ENCODE peak calls at places on chromosomes 3 and 15, in eight cellular contexts. I, G, V, B, N, T, K and E are unnamed samples.
A peak's percentile ranks its signal among the peaks of the same experiment; 100 is the strongest.

GRCh38 chr3:102466001-102466400 is 31.2 kb downstream of the ZPLD1 start:
- DNase-seq in I (no peak), B (no peak), N (no peak), K (peak; percentile 19), V (no peak), T (no peak), G (no peak), E (no peak)

GRCh38 chr15:67792250-67792942 is 32.9 kb upstream of the SKOR1 start:
- DNase-seq in G (peak; percentile 20), T (no peak), N (no peak), V (no peak), I (no peak), B (no peak), K (no peak), E (no peak)

GRCh38 chr3:115713247-115713646 is 89.9 kb downstream of the GAP43 start:
- DNase-seq in V (no peak), N (no peak), B (peak; percentile 74), T (no peak), I (peak; percentile 30), G (no peak), K (no peak), E (no peak)

GRCh38 chr3:43755511-43756200 is 64.9 kb downstream of the ABHD5 start:
- DNase-seq in I (no peak), N (no peak), B (no peak), T (peak; percentile 74), K (no peak), V (no peak), G (no peak), E (no peak)

GRCh38 chr15:38127306-38127731 is 125.3 kb upstream of the SPRED1 start:
- DNase-seq in N (no peak), B (peak; percentile 49), V (no peak), G (peak; percentile 26), I (peak; percentile 19), K (no peak), T (no peak), E (no peak)

GRCh38 chr15:68278345-68279217 is 1.0 kb downstream of the FEM1B start:
- DNase-seq in G (peak; percentile 79), T (peak; percentile 12), K (peak; percentile 26), B (peak; percentile 60), N (no peak), I (peak; percentile 35), V (no peak), E (no peak)

GRCh38 chr15:39495871-39496459 is 84.9 kb upstream of the THBS1 start:
- DNase-seq in N (no peak), G (no peak), I (peak; percentile 52), B (peak; percentile 53), K (no peak), V (no peak), T (no peak), E (no peak)

GRCh38 chr3:55746808-55747413 is 259.8 kb upstream of the WNT5A start:
- DNase-seq in B (no peak), G (peak; percentile 6), T (no peak), K (no peak), I (peak; percentile 17), V (no peak), N (no peak), E (no peak)

DNA sequence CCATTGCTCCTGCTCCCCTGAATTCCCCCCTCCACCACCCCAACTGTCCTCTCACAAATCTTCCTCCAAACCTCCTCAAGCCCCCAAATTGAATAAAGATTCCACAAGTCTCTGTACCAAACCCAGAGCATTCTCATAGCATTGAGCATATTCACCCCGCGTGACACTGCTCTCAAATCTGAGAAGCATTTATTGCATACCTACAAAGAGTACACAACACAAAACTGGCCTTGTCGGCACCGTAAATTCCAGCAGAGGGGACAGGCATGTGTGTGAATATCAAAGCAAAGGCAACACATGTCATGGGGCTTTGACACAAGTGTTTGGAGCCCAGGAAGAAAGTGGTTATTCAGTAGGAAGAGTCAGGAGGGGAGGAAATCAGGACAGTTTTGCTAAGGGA is 2.6 kb downstream of the CLDN18 start:
- DNase-seq in N (no peak), T (no peak), B (no peak), I (no peak), V (no peak), K (peak; percentile 19), G (no peak), E (no peak)
- H3K4me3 ChIP-seq in N (no peak overlapping the region), T (no peak overlapping the region), B (no peak overlapping the region), I (no peak overlapping the region), V (no peak overlapping the region), K (no peak overlapping the region), G (no peak overlapping the region), E (no peak overlapping the region)

GRCh38 chr3:186802701-186803100 is 3.6 kb downstream of the RFC4 start:
- DNase-seq in I (no peak), G (no peak), K (no peak), V (no peak), T (no peak), N (no peak), B (no peak), E (no peak)

GRCh38 chr3:186806173-186807055 is at the start of gene RFC4:
- DNase-seq in K (peak; percentile 89), B (peak; percentile 54), G (peak; percentile 75), T (peak; percentile 83), V (peak; percentile 91), I (peak; percentile 60), N (peak; percentile 61), E (peak; percentile 96)

GRCh38 chr3:186810597-186810996 is 4.3 kb upstream of the RFC4 start:
- DNase-seq in K (no peak), I (no peak), N (no peak), T (no peak), G (no peak), B (no peak), V (no peak), E (no peak)

GRCh38 chr3:186807231-186807630 is 949 bp upstream of the RFC4 start:
- DNase-seq in G (no peak), N (no peak), V (no peak), T (no peak), K (no peak), B (no peak), I (no peak), E (no peak)
- H3K4me3 ChIP-seq in G (no peak overlapping the region), N (no peak overlapping the region), V (peak overlapping the region; percentile 98), T (peak overlapping the region; percentile 88), K (peak overlapping the region; percentile 87), B (peak overlapping the region; percentile 99), I (no peak overlapping the region), E (no peak overlapping the region)

GRCh38 chr15:74199293-74199645 is 3.3 kb downstream of the STRA6 start:
- DNase-seq in V (no peak), T (no peak), N (no peak), B (no peak), K (no peak), G (no peak), I (no peak), E (no peak)

GRCh38 chr15:74201656-74202420 is 749 bp downstream of the STRA6 start:
- DNase-seq in K (no peak), T (no peak), G (no peak), B (peak; percentile 62), V (no peak), N (no peak), I (no peak), E (no peak)

GRCh38 chr15:74200871-74201419 is 1.6 kb downstream of the STRA6 start:
- DNase-seq in K (peak; percentile 39), I (peak; percentile 52), N (no peak), V (peak; percentile 79), G (no peak), B (peak; percentile 41), T (no peak), E (no peak)

GRCh38 chr15:74202461-74203401 is at the start of gene STRA6:
- DNase-seq in I (no peak), G (no peak), K (peak; percentile 80), N (peak; percentile 42), B (peak; percentile 53), T (no peak), V (no peak), E (no peak)

GRCh38 chr15:74200394-74200793 is 2.2 kb downstream of the STRA6 start:
- DNase-seq in G (peak; percentile 17), I (peak; percentile 76), K (no peak), V (peak; percentile 77), T (no peak), N (no peak), B (peak; percentile 75), E (no peak)
- H3K4me3 ChIP-seq in G (no peak overlapping the region), I (no peak overlapping the region), K (no peak overlapping the region), V (no peak overlapping the region), T (no peak overlapping the region), N (no peak overlapping the region), B (peak overlapping the region; percentile 20), E (no peak overlapping the region)

DNA sequence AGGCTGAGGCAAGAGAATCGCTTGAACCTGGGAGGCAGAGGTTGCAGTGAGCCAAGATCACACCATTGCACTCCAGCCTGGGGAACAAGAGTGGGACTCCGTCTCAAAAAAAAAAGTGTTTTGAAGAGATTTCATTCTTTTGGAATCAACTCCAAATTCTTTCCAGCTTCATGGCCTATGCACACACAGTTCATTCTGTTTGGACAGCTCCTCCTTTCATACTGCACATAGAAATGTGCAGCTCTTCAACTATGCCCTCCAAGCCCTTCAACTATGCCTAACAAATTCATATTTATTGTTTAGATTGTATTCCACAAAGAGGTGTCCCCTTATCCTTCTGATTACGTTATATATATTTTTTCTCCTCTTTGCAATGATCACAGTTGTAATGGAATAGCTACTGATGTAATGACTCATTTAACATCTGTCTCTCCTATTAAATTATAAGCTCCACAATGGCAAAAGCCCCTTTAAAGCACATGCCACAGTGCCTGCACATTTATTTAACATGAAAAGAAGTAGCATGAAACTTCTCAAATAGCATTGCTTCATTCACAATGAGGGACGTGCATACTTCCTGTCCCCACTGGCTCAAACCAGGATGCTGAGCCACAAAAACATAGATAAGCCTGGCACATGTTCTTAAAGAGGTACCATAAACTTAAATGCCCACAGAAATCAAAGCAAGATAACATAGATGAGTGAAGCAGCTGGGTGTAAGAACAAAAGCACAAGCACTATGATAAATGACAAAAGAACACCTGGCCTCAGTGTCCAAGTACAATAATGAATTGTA is 4.0 kb downstream of the TP53BP1 start:
- DNase-seq in K (no peak), T (peak; percentile 11), N (no peak), G (peak; percentile 25), I (peak; percentile 25), B (no peak), V (no peak), E (no peak)
- H3K4me3 ChIP-seq in K (no peak overlapping the region), T (no peak overlapping the region), N (no peak overlapping the region), G (no peak overlapping the region), I (no peak overlapping the region), B (no peak overlapping the region), V (no peak overlapping the region), E (no peak overlapping the region)

DNA sequence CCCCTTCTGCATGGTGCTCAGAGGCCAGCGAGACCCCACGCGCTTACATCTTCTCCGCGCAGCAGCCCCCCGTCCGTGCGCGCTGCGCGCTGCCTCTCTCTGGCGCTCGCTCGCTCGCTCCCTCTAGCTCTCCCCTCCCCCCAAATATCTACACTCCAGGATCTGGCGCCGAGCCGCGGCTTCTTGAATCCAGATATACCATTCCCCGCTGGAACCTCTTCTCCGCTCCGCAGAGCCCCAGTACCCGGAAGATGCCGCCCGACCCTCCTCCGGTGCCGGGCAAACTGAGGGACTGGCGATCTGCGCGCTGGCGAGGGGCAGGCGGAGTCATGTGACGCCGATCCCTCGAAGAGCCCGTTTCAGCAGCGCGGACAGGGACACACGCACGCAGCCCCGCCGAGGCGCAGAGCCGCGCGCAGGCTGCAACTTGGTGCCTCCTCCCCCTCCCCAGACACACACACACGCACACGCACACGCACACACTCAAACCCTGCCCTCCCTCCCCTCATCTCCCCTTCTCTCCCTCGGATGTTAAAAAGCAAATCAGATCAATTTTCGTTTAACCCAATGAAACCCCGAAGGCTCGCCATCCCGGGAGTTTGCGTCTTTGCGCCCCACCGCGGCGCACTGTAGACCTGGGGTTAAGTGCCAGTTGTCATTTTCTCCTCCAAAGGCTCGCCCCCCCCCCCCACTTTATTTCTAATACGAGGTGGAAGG is at the start of gene RASGRF1:
- DNase-seq in G (no peak), I (no peak), V (no peak), N (peak; percentile 42), K (peak; percentile 28), T (no peak), B (no peak), E (no peak)
- H3K4me3 ChIP-seq in G (no peak within 1 kb of the TSS), I (no peak within 1 kb of the TSS), V (peak within 1 kb of the TSS; percentile 49), N (peak within 1 kb of the TSS; percentile 65), K (peak within 1 kb of the TSS; percentile 20), T (no peak within 1 kb of the TSS), B (no peak within 1 kb of the TSS), E (no peak within 1 kb of the TSS)

GRCh38 chr15:72196409-72197044 is 1.1 kb downstream of the GRAMD2A start:
- DNase-seq in T (no peak), B (no peak), I (no peak), G (no peak), N (no peak), K (no peak), V (no peak), E (no peak)
- H3K4me3 ChIP-seq in T (no peak overlapping the region), B (no peak overlapping the region), I (no peak overlapping the region), G (no peak overlapping the region), N (peak overlapping the region; percentile 75), K (no peak overlapping the region), V (no peak overlapping the region), E (no peak overlapping the region)